ENCODE peak calls at places on chromosome 15, in ten cellular contexts. N, O, E, L, C, F, U, K, B and S are unnamed samples.

GRCh38 chr15:70025413-70026296 is 72.1 kb downstream of the TLE3 start:
- DNase-seq in C (no peak), E (no peak), F (no peak), B (no peak), L (peak), U (no peak), O (no peak), K (no peak), N (peak), S (no peak)

GRCh38 chr15:77243146-77243545 is 172.2 kb upstream of the TSPAN3 start:
- DNase-seq in L (peak), C (no peak), F (no peak), N (no peak), O (no peak), E (no peak), U (no peak), B (peak), K (no peak), S (no peak)

GRCh38 chr15:59994855-59995557 is 9.1 kb upstream of the FOXB1 start:
- DNase-seq in E (no peak), B (no peak), C (no peak), F (no peak), U (no peak), K (no peak), O (no peak), N (no peak), L (no peak), S (no peak)

GRCh38 chr15:26872206-26872605 is 5.3 kb downstream of the GABRA5 start:
- DNase-seq in L (no peak), E (no peak), B (no peak), U (no peak), O (no peak), N (no peak), F (no peak), K (no peak), C (no peak), S (no peak)

GRCh38 chr15:98900382-98900781 is 107.2 kb downstream of the PGPEP1L start:
- DNase-seq in N (no peak), E (no peak), F (no peak), L (peak), O (no peak), B (no peak), C (no peak), U (no peak), K (no peak), S (no peak)

GRCh38 chr15:48090115-48090514 is 30.7 kb upstream of the SLC24A5 start:
- DNase-seq in U (no peak), N (no peak), L (no peak), K (no peak), B (no peak), F (no peak), O (no peak), C (no peak), E (no peak), S (no peak)

GRCh38 chr15:100279849-100280248 is 61.9 kb downstream of the ADAMTS17 start:
- DNase-seq in F (no peak), U (no peak), N (no peak), C (no peak), L (no peak), K (no peak), B (no peak), E (no peak), O (no peak), S (no peak)

GRCh38 chr15:70528816-70529215 is 234.5 kb downstream of the UACA start:
- DNase-seq in B (no peak), N (no peak), F (no peak), C (no peak), O (no peak), L (no peak), K (no peak), U (no peak), E (no peak), S (peak)

GRCh38 chr15:30922469-30923311 is 19.0 kb downstream of the FAN1 start:
- DNase-seq in U (no peak), B (no peak), F (no peak), C (no peak), N (no peak), O (no peak), E (peak), K (no peak), L (peak), S (no peak)

GRCh38 chr15:43463998-43464397 is 29.0 kb downstream of the TP53BP1 start:
- DNase-seq in O (no peak), E (no peak), L (no peak), F (no peak), K (no peak), C (no peak), U (no peak), B (no peak), N (no peak), S (no peak)

GRCh38 chr15:74243431-74243830 is 7.3 kb downstream of the CCDC33 start:
- DNase-seq in O (no peak), F (no peak), B (no peak), U (no peak), N (no peak), C (no peak), L (no peak), E (no peak), K (no peak), S (no peak)

GRCh38 chr15:47717036-47717611 is at the start of gene SEMA6D:
- DNase-seq in B (peak), C (no peak), E (peak), U (no peak), L (peak), K (no peak), N (no peak), O (peak), F (no peak), S (peak)

GRCh38 chr15:37045859-37046318 is 54.5 kb downstream of the MEIS2 start:
- DNase-seq in B (no peak), K (no peak), E (no peak), F (no peak), C (no peak), U (no peak), L (no peak), N (no peak), O (no peak), S (no peak)

GRCh38 chr15:67379530-67379929 is 124.9 kb downstream of the IQCH start:
- DNase-seq in B (no peak), K (no peak), U (no peak), F (no peak), L (no peak), N (no peak), E (no peak), O (no peak), C (no peak), S (no peak)

GRCh38 chr15:83378921-83379561 is 68.1 kb upstream of the SH3GL3 start:
- DNase-seq in E (no peak), N (no peak), B (peak), C (no peak), O (no peak), F (no peak), L (no peak), U (no peak), K (no peak), S (peak)

GRCh38 chr15:60004846-60005351 is 788 bp downstream of the FOXB1 start:
- DNase-seq in U (no peak), F (no peak), K (no peak), O (no peak), B (no peak), C (no peak), N (no peak), E (no peak), L (peak), S (no peak)

GRCh38 chr15:84929795-84930371 is 45.4 kb downstream of the SLC28A1 start:
- DNase-seq in C (no peak), N (no peak), F (no peak), U (no peak), K (no peak), B (peak), O (no peak), E (peak), L (peak), S (no peak)

GRCh38 chr15:88920186-88920891 is 7.2 kb upstream of the MFGE8 start:
- DNase-seq in B (no peak), K (no peak), U (no peak), O (no peak), L (peak), N (no peak), E (no peak), C (no peak), F (no peak), S (no peak)

GRCh38 chr15:82674873-82675272 is 27.7 kb upstream of the CPEB1 start:
- DNase-seq in F (no peak), L (no peak), O (no peak), N (no peak), B (no peak), E (no peak), U (no peak), C (no peak), K (no peak), S (no peak)

GRCh38 chr15:63038926-63039673 is 3.4 kb upstream of the TPM1 start:
- DNase-seq in U (no peak), B (no peak), N (no peak), L (peak), O (no peak), C (no peak), E (no peak), K (no peak), F (no peak), S (no peak)